ENCODE peak calls at places on chromosomes 13 and 19, in five cellular contexts. X is HCT116, S is fibroblast of pulmonary artery, J is uterus, R is cardiac fibroblast. M is an unnamed sample.

GRCh38 chr13:114118086-114118762 is 14.2 kb downstream of the RASA3 start:
- DNase-seq in X (no peak), S (no peak), J (no peak), R (no peak), M (no peak)

GRCh38 chr13:30735025-30735967 is at the start of gene ALOX5AP:
- DNase-seq in X (no peak), S (no peak), J (no peak), R (no peak), M (no peak)

GRCh38 chr19:46674416-46675178 is 13.6 kb upstream of the DACT3 start:
- DNase-seq in X (peak), S (peak), J (no peak), R (no peak), M (no peak)

GRCh38 chr13:77820431-77821149 is 98.0 kb downstream of the EDNRB start:
- DNase-seq in X (no peak), S (no peak), J (no peak), R (no peak), M (no peak)

GRCh38 chr13:30830638-30830965 is 75.5 kb upstream of the MEDAG start:
- DNase-seq in X (peak), S (no peak), J (no peak), R (no peak), M (no peak)

GRCh38 chr19:6475321-6476108 is 6.1 kb downstream of the DENND1C start:
- DNase-seq in X (no peak), S (no peak), J (no peak), R (no peak), M (no peak)

GRCh38 chr13:83515267-83515666 is 367.0 kb downstream of the SLITRK1 start:
- DNase-seq in X (no peak), S (peak), J (no peak), R (peak), M (no peak)

GRCh38 chr19:51784109-51784785 is 10.7 kb upstream of the FPR3 start:
- DNase-seq in X (no peak), S (no peak), J (no peak), R (no peak), M (no peak)

GRCh38 chr19:13985771-13986347 is 20.3 kb downstream of the RFX1 start:
- DNase-seq in X (no peak), S (no peak), J (no peak), R (no peak), M (no peak)

GRCh38 chr19:5397804-5398692 is 57.2 kb upstream of the ZNRF4 start:
- DNase-seq in X (no peak), S (peak), J (no peak), R (peak), M (no peak)

GRCh38 chr19:17719730-17720486 is 628 bp downstream of the MAP1S start:
- DNase-seq in X (no peak), S (no peak), J (no peak), R (no peak), M (no peak)

GRCh38 chr19:17720487-17720839 is 1.2 kb downstream of the MAP1S start:
- DNase-seq in X (no peak), S (no peak), J (no peak), R (no peak), M (no peak)

GRCh38 chr19:17716309-17716929 is 2.9 kb upstream of the MAP1S start:
- DNase-seq in X (no peak), S (no peak), J (no peak), R (no peak), M (no peak)

GRCh38 chr19:17718988-17719711 is at the start of gene MAP1S:
- DNase-seq in X (no peak), S (peak), J (peak), R (peak), M (no peak)

GRCh38 chr19:17718467-17718987 is 753 bp upstream of the MAP1S start:
- DNase-seq in X (no peak), S (no peak), J (no peak), R (no peak), M (no peak)
- H3K4me3 ChIP-seq in X (peak), S (no peak), J (no peak), R (no peak), M (no peak)

GRCh38 chr13:84651288-84651687 is 769.0 kb upstream of the SLITRK1 start:
- DNase-seq in X (no peak), S (peak), J (no peak), R (peak), M (peak)

GRCh38 chr13:84648069-84648640 is 765.9 kb upstream of the SLITRK1 start:
- DNase-seq in X (no peak), S (peak), J (no peak), R (peak), M (no peak)

GRCh38 chr13:84649853-84650252 is 767.6 kb upstream of the SLITRK1 start:
- DNase-seq in X (no peak), S (peak), J (no peak), R (peak), M (no peak)

GRCh38 chr13:84641491-84641890 is 759.2 kb upstream of the SLITRK1 start:
- DNase-seq in X (no peak), S (peak), J (no peak), R (no peak), M (no peak)

GRCh38 chr13:84645196-84646071 is 763.2 kb upstream of the SLITRK1 start:
- DNase-seq in X (no peak), S (peak), J (no peak), R (peak), M (no peak)
- TF ChIP-seq CTCF in X (no peak), S (no peak), J (no peak), R (no peak), M (no peak)

GRCh38 chr19:44816301-44816700 is 7.4 kb downstream of the BCAM start:
- DNase-seq in X (no peak), S (no peak), J (no peak), R (no peak), M (no peak)
- H3K4me3 ChIP-seq in X (no peak), S (no peak), J (no peak), R (no peak), M (no peak)

GRCh38 chr19:9535934-9536333 is 2.5 kb downstream of the ZNF426 start:
- DNase-seq in X (no peak), S (no peak), J (no peak), R (no peak), M (no peak)

GRCh38 chr19:9538183-9539058 is at the start of gene ZNF426:
- DNase-seq in X (peak), S (peak), J (peak), R (peak), M (peak)
- TF ChIP-seq CTCF in X (no peak), S (no peak), J (no peak), R (no peak), M (no peak)

GRCh38 chr19:56839665-56840451 is 668 bp downstream of the PEG3 start:
- DNase-seq in X (no peak), S (peak), J (peak), R (peak), M (no peak)

GRCh38 chr19:56841194-56841546 is 644 bp upstream of the PEG3 start:
- DNase-seq in X (no peak), S (no peak), J (no peak), R (no peak), M (no peak)

GRCh38 chr19:56842421-56842820 is 1.9 kb upstream of the PEG3 start:
- DNase-seq in X (no peak), S (no peak), J (no peak), R (no peak), M (no peak)

GRCh38 chr19:56838930-56839664 is 1.4 kb downstream of the PEG3 start:
- DNase-seq in X (no peak), S (peak), J (peak), R (peak), M (no peak)

GRCh38 chr19:56840452-56841193 is at the start of the genes PEG3 and ZIM2:
- DNase-seq in X (no peak), S (peak), J (peak), R (peak), M (no peak)
- H3K4me3 ChIP-seq in X (no peak), S (no peak), J (peak), R (no peak), M (no peak)

DNA sequence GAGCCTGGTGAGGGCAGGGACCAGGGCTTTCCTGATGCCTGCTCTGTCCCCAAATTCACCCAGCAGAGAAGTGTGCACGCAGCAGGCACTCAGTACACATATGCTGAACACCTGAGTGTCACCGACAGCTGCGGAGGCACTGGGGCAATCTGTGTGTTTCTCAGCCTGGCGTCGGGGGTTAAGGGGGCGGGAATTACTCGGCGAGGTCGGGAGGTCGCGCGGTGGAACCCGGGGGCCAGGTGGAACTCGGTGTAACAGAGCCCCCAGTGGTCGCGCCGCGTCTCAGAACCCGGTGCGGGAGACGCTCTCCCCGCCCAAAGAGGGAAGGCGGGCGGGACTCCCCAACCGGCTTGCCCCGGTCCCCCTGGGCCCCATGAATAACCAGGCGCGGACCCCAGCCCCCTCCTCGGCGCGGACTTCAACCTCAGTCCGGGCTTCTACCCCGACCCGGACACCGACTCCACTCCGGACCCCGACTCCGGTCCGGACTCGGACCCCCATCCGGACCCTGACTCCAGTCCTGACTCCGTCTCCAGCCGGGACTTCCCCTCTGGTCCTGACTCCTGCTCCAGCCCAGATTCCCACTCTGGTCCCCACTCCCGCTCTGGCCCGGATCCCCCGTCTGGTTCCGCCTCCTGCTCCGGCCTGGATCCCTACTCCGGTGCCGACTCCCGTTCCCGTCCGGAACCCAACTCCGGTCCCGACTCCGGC is at the start of gene SELENOV:
- DNase-seq in X (no peak), S (no peak), J (no peak), R (peak), M (no peak)
- TF ChIP-seq CTCF in X (no peak), S (no peak), J (no peak), R (no peak), M (no peak)

GRCh38 chr19:32287811-32288227 is 57.6 kb upstream of the ZNF507 start:
- DNase-seq in X (peak), S (peak), J (peak), R (peak), M (peak)
- H3K4me3 ChIP-seq in X (no peak), S (no peak), J (no peak), R (no peak), M (no peak)

DNA sequence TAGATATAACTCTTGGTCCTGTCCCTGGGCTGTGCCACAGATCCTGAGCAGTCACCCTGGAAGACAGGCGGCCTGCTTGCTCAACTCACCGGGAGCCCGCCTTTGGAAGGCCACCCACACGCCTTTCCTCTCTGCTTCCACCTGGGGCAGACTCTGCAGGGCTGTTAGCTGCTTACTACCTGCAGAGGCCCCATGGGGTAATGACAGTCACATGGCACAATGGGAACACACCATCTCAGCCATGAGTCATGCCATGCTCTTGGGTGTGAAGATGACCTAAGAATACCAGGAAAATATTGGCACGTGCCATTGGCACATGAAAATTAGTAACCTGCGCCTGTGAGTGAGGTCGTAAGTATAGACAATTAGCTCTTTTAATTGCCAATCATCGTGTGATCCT is 108.6 kb downstream of the COL4A2 start:
- DNase-seq in X (peak), S (no peak), J (peak), R (no peak), M (no peak)
- TF ChIP-seq CTCF in X (peak), S (no peak), J (no peak), R (no peak), M (no peak)

DNA sequence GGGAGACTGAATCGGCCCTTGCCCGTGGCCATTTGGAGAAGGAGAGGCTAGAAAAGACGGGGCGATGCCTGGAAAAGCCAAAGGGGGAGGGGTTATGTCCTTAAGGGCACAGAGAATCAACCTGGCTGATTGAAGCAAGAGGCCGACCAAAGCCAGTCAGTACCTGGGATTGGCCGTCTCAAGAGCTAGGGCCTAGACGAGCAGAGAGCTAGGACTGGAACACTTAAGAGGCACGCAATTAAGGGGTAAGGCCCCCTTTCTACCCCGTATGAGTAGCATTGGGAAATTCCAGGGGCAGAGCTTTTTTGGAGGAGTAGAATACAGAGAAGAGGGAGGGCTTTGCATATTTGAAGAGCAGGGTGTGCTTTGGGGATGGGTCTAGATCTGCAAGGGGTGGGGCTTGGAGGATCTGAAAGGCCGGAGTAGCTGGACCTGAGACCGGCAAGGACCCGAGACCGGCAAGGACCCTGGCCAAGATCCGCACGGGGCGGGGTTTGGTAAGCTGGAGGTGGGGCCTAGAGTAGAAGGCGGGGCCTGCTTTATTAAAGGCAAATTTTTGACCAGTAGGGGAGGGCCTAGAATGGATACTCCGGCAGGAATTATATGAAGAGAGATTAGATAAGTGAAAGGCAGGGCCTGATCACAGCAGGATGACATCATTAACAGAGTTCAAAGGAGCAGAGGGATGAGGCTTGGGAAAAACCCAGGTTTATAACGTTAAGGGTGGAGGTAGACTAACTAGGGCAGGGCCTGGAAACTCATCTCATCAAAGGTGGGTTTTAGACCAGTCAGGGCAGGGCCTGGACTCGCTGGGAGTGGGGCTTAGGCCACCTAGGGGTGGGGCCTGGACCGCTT is 10.7 kb upstream of the CACNG6 start:
- DNase-seq in X (peak), S (peak), J (no peak), R (peak), M (no peak)
- H3K4me3 ChIP-seq in X (peak), S (peak), J (no peak), R (peak), M (peak)

DNA sequence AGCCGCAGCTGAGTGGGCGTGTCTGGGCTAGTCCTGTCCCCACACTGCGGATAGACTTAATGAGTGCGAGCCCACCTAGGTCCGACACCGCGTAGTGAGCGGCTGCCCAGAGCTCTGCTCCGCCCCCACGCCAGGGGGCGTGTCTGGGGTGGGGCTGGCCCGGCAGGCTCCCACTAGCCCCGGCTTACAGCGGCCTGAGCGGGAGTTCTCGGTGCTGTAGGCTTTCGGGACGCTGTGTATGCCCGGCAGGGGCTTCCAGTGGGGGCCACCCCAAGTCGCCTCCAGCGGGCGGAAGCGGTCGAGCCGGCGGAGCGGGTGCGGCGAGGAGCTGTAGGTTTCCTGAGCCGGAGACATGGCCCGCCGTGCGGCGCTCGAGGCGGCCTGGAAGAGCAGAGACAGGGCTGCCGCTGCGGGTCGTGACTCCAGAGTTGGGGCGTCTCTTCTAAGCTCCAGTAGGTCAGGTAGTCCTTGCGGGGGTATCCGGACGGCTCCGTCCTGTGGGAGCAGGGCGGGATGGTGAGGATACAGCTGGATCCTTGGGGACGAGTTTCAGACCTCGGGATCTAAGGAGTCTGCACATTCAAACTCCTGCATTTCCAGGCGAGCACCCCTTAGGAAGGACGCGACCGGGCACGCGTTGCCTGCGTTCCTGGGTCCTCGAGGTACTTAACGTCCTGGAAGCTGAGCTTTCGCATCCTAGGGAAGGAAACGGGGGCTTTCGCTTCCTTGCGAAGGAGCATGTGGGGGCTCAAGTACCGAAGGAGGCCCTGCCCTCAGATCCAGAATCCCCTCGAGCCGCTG is 1.2 kb downstream of the CGB7 start:
- DNase-seq in X (peak), S (peak), J (peak), R (peak), M (no peak)
- TF ChIP-seq CTCF in X (no peak), S (peak), J (no peak), R (peak), M (peak)

M was measured in HFF-Myc.